ENCODE peak calls at places on chromosomes 1 and 21, in seven cellular contexts. One of them, this sample, is unnamed.

GRCh38 chr1:65176071-65176470 is 28.1 kb downstream of the AK4 start:
- DNase-seq in AG09319: no peak
- DNase-seq in tibial artery: no peak
- DNase-seq in activated B cell treated with CpG ODN at 0.5 μM for 24 hours: no peak
- DNase-seq in Calu3: no peak
- DNase-seq in progenitor cell of endocrine pancreas: no peak
- DNase-seq in prostate gland: no peak
- DNase-seq in this sample: no peak

GRCh38 chr1:223230161-223230881 is 87.3 kb upstream of the TLR5 start:
- DNase-seq in AG09319: peak; percentile 31
- DNase-seq in tibial artery: no peak
- DNase-seq in activated B cell treated with CpG ODN at 0.5 μM for 24 hours: no peak
- DNase-seq in Calu3: no peak
- DNase-seq in progenitor cell of endocrine pancreas: no peak
- DNase-seq in prostate gland: no peak
- DNase-seq in this sample: no peak

GRCh38 chr1:210531475-210532222 is 202.9 kb downstream of the HHAT start:
- DNase-seq in AG09319: no peak
- DNase-seq in tibial artery: no peak
- DNase-seq in activated B cell treated with CpG ODN at 0.5 μM for 24 hours: no peak
- DNase-seq in Calu3: no peak
- DNase-seq in progenitor cell of endocrine pancreas: no peak
- DNase-seq in prostate gland: no peak
- DNase-seq in this sample: no peak

GRCh38 chr1:175203570-175203969 is 11.0 kb upstream of the KIAA0040 start:
- DNase-seq in AG09319: no peak
- DNase-seq in tibial artery: no peak
- DNase-seq in activated B cell treated with CpG ODN at 0.5 μM for 24 hours: no peak
- DNase-seq in Calu3: no peak
- DNase-seq in progenitor cell of endocrine pancreas: no peak
- DNase-seq in prostate gland: no peak
- DNase-seq in this sample: no peak

GRCh38 chr1:235597867-235598553 is 51.6 kb downstream of the GNG4 start:
- DNase-seq in AG09319: no peak
- DNase-seq in tibial artery: no peak
- DNase-seq in activated B cell treated with CpG ODN at 0.5 μM for 24 hours: no peak
- DNase-seq in Calu3: peak; percentile 36
- DNase-seq in progenitor cell of endocrine pancreas: no peak
- DNase-seq in prostate gland: no peak
- DNase-seq in this sample: no peak

GRCh38 chr1:98001764-98002163 is 80.9 kb upstream of the DPYD start:
- DNase-seq in AG09319: no peak
- DNase-seq in tibial artery: no peak
- DNase-seq in activated B cell treated with CpG ODN at 0.5 μM for 24 hours: no peak
- DNase-seq in Calu3: no peak
- DNase-seq in progenitor cell of endocrine pancreas: no peak
- DNase-seq in prostate gland: no peak
- DNase-seq in this sample: no peak

GRCh38 chr1:53043271-53043670 is 18.7 kb upstream of the PODN start:
- DNase-seq in AG09319: peak; percentile 75
- DNase-seq in tibial artery: no peak
- DNase-seq in activated B cell treated with CpG ODN at 0.5 μM for 24 hours: no peak
- DNase-seq in Calu3: no peak
- DNase-seq in progenitor cell of endocrine pancreas: no peak
- DNase-seq in prostate gland: no peak
- DNase-seq in this sample: no peak

GRCh38 chr1:10530281-10530740 is 55.6 kb downstream of the PEX14 start:
- DNase-seq in AG09319: no peak
- DNase-seq in tibial artery: no peak
- DNase-seq in activated B cell treated with CpG ODN at 0.5 μM for 24 hours: no peak
- DNase-seq in Calu3: no peak
- DNase-seq in progenitor cell of endocrine pancreas: peak; percentile 51
- DNase-seq in prostate gland: peak; percentile 64
- DNase-seq in this sample: no peak

GRCh38 chr1:167328762-167329483 is 108.2 kb downstream of the POU2F1 start:
- DNase-seq in AG09319: no peak
- DNase-seq in tibial artery: no peak
- DNase-seq in activated B cell treated with CpG ODN at 0.5 μM for 24 hours: peak; percentile 33
- DNase-seq in Calu3: no peak
- DNase-seq in progenitor cell of endocrine pancreas: no peak
- DNase-seq in prostate gland: no peak
- DNase-seq in this sample: no peak

GRCh38 chr21:39885119-39885848 is 18.0 kb downstream of the PCP4 start:
- DNase-seq in AG09319: no peak
- DNase-seq in tibial artery: peak; percentile 81
- DNase-seq in activated B cell treated with CpG ODN at 0.5 μM for 24 hours: no peak
- DNase-seq in Calu3: no peak
- DNase-seq in progenitor cell of endocrine pancreas: no peak
- DNase-seq in prostate gland: no peak
- DNase-seq in this sample: no peak

GRCh38 chr1:87937774-87938173 is 609.1 kb downstream of the LMO4 start:
- DNase-seq in AG09319: no peak
- DNase-seq in tibial artery: no peak
- DNase-seq in activated B cell treated with CpG ODN at 0.5 μM for 24 hours: no peak
- DNase-seq in Calu3: no peak
- DNase-seq in progenitor cell of endocrine pancreas: no peak
- DNase-seq in prostate gland: no peak
- DNase-seq in this sample: peak; percentile 37

GRCh38 chr1:93988634-93989350 is 79.6 kb upstream of the GCLM start:
- DNase-seq in AG09319: peak; percentile 20
- DNase-seq in tibial artery: no peak
- DNase-seq in activated B cell treated with CpG ODN at 0.5 μM for 24 hours: no peak
- DNase-seq in Calu3: peak; percentile 17
- DNase-seq in progenitor cell of endocrine pancreas: no peak
- DNase-seq in prostate gland: peak; percentile 63
- DNase-seq in this sample: no peak

GRCh38 chr1:33972676-33973395 is 109.0 kb downstream of the HMGB4 start:
- DNase-seq in AG09319: no peak
- DNase-seq in tibial artery: peak; percentile 69
- DNase-seq in activated B cell treated with CpG ODN at 0.5 μM for 24 hours: no peak
- DNase-seq in Calu3: no peak
- DNase-seq in progenitor cell of endocrine pancreas: no peak
- DNase-seq in prostate gland: peak; percentile 66
- DNase-seq in this sample: no peak

GRCh38 chr1:34681481-34682451 is 73.1 kb upstream of the GJB5 start:
- DNase-seq in AG09319: peak; percentile 7
- DNase-seq in tibial artery: no peak
- DNase-seq in activated B cell treated with CpG ODN at 0.5 μM for 24 hours: no peak
- DNase-seq in Calu3: peak; percentile 80
- DNase-seq in progenitor cell of endocrine pancreas: peak; percentile 68
- DNase-seq in prostate gland: peak; percentile 24
- DNase-seq in this sample: no peak

GRCh38 chr21:33071878-33072306 is 2.0 kb downstream of the OLIG1 start:
- DNase-seq in AG09319: no peak
- DNase-seq in tibial artery: no peak
- DNase-seq in activated B cell treated with CpG ODN at 0.5 μM for 24 hours: no peak
- DNase-seq in Calu3: no peak
- DNase-seq in progenitor cell of endocrine pancreas: no peak
- DNase-seq in prostate gland: no peak
- DNase-seq in this sample: no peak

GRCh38 chr1:189656628-189657027 is 821.0 kb downstream of the BRINP3 start:
- DNase-seq in AG09319: no peak
- DNase-seq in tibial artery: no peak
- DNase-seq in activated B cell treated with CpG ODN at 0.5 μM for 24 hours: no peak
- DNase-seq in Calu3: no peak
- DNase-seq in progenitor cell of endocrine pancreas: no peak
- DNase-seq in prostate gland: no peak
- DNase-seq in this sample: no peak

GRCh38 chr1:14590781-14591180 is 7.7 kb upstream of the KAZN start:
- DNase-seq in AG09319: no peak
- DNase-seq in tibial artery: no peak
- DNase-seq in activated B cell treated with CpG ODN at 0.5 μM for 24 hours: no peak
- DNase-seq in Calu3: no peak
- DNase-seq in progenitor cell of endocrine pancreas: no peak
- DNase-seq in prostate gland: no peak
- DNase-seq in this sample: no peak

GRCh38 chr1:48940946-48941732 is 164.4 kb upstream of the BEND5 start:
- DNase-seq in AG09319: no peak
- DNase-seq in tibial artery: no peak
- DNase-seq in activated B cell treated with CpG ODN at 0.5 μM for 24 hours: no peak
- DNase-seq in Calu3: no peak
- DNase-seq in progenitor cell of endocrine pancreas: no peak
- DNase-seq in prostate gland: no peak
- DNase-seq in this sample: no peak
- TF ChIP-seq CTCF in AG09319: no peak
- TF ChIP-seq CTCF in tibial artery: no peak
- TF ChIP-seq CTCF in activated B cell treated with CpG ODN at 0.5 μM for 24 hours: no peak
- TF ChIP-seq CTCF in Calu3: no peak
- TF ChIP-seq CTCF in progenitor cell of endocrine pancreas: no peak
- TF ChIP-seq CTCF in prostate gland: no peak
- TF ChIP-seq CTCF in this sample: no peak

GRCh38 chr1:55959136-55959548 is 620.2 kb downstream of the PLPP3 start:
- DNase-seq in AG09319: no peak
- DNase-seq in tibial artery: no peak
- DNase-seq in activated B cell treated with CpG ODN at 0.5 μM for 24 hours: no peak
- DNase-seq in Calu3: no peak
- DNase-seq in progenitor cell of endocrine pancreas: no peak
- DNase-seq in prostate gland: no peak
- DNase-seq in this sample: no peak
- TF ChIP-seq CTCF in AG09319: no peak
- TF ChIP-seq CTCF in tibial artery: no peak
- TF ChIP-seq CTCF in activated B cell treated with CpG ODN at 0.5 μM for 24 hours: no peak
- TF ChIP-seq CTCF in Calu3: no peak
- TF ChIP-seq CTCF in progenitor cell of endocrine pancreas: no peak
- TF ChIP-seq CTCF in prostate gland: no peak
- TF ChIP-seq CTCF in this sample: no peak

GRCh38 chr1:62989497-62989896 is 205.6 kb downstream of the ATG4C start:
- DNase-seq in AG09319: no peak
- DNase-seq in tibial artery: no peak
- DNase-seq in activated B cell treated with CpG ODN at 0.5 μM for 24 hours: no peak
- DNase-seq in Calu3: peak; percentile 4
- DNase-seq in progenitor cell of endocrine pancreas: no peak
- DNase-seq in prostate gland: no peak
- DNase-seq in this sample: no peak
- TF ChIP-seq CTCF in AG09319: peak; percentile 4
- TF ChIP-seq CTCF in tibial artery: no peak
- TF ChIP-seq CTCF in activated B cell treated with CpG ODN at 0.5 μM for 24 hours: no peak
- TF ChIP-seq CTCF in Calu3: no peak
- TF ChIP-seq CTCF in progenitor cell of endocrine pancreas: no peak
- TF ChIP-seq CTCF in prostate gland: no peak
- TF ChIP-seq CTCF in this sample: peak; percentile 33

DNA sequence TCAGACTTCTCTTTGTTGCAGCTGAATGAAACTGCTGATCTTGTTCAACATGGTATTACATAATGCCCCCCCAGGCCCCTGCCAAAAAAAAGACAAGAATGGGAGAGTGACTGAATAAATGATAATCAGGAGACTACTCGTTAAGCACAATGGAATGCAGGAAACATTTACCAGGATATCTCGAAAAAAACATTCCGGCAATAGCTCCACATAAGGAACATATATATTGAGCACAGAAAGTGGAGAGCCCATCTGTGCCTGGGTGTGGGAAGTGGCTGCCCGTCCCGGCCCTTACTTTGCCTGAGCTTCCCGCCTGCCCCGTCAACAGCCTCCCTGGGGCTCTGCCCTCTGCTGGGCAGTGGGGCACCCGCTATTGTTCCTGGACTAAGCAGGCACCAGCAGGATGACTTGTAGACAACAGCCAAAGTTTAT is 13.4 kb downstream of the TRIM11 start:
- DNase-seq in AG09319: no peak
- DNase-seq in tibial artery: peak; percentile 71
- DNase-seq in activated B cell treated with CpG ODN at 0.5 μM for 24 hours: no peak
- DNase-seq in Calu3: peak; percentile 78
- DNase-seq in progenitor cell of endocrine pancreas: no peak
- DNase-seq in prostate gland: no peak
- DNase-seq in this sample: no peak
- TF ChIP-seq CTCF in AG09319: peak; percentile 83
- TF ChIP-seq CTCF in tibial artery: peak; percentile 40
- TF ChIP-seq CTCF in activated B cell treated with CpG ODN at 0.5 μM for 24 hours: no peak
- TF ChIP-seq CTCF in Calu3: peak; percentile 61
- TF ChIP-seq CTCF in progenitor cell of endocrine pancreas: peak; percentile 46
- TF ChIP-seq CTCF in prostate gland: peak; percentile 68
- TF ChIP-seq CTCF in this sample: peak; percentile 24